ENCODE peak calls at places on chromosomes 3 and 15, in six cellular contexts. B is cardiac muscle cell, N is K562, D is colonic mucosa, S is sigmoid colon, C is vagina. Y is an unnamed sample. For H3K36me3, the result is how much of the 10 kb centered on the place peaks cover.

GRCh38 chr3:58001979-58002378 is 6.2 kb upstream of the FLNB start:
- DNase-seq in C (no peak), N (no peak), S (no peak), D (no peak), B (no peak), Y (no peak)

GRCh38 chr3:169478566-169479313 is 184.8 kb downstream of the MECOM start:
- DNase-seq in C (no peak), N (no peak), B (no peak), D (no peak), S (no peak), Y (no peak)

GRCh38 chr3:27791956-27792355 is 69.8 kb upstream of the EOMES start:
- DNase-seq in S (no peak), N (no peak), C (no peak), D (no peak), B (no peak), Y (no peak)

GRCh38 chr3:123272547-123272946 is 70.8 kb downstream of the SEC22A start:
- DNase-seq in N (no peak), S (no peak), B (no peak), D (no peak), C (no peak), Y (no peak)

GRCh38 chr3:49454898-49455681 is 15.0 kb upstream of the DAG1 start:
- DNase-seq in C (no peak), D (no peak), B (no peak), S (no peak), N (peak), Y (no peak)

GRCh38 chr15:67803996-67804843 is 21.1 kb upstream of the SKOR1 start:
- DNase-seq in D (no peak), S (no peak), B (no peak), N (peak), C (no peak), Y (no peak)

GRCh38 chr3:153001428-153001827 is 160.6 kb upstream of the RAP2B start:
- DNase-seq in B (no peak), D (no peak), N (no peak), C (no peak), S (no peak), Y (no peak)

GRCh38 chr3:37712918-37713819 is 148.5 kb upstream of the CTDSPL start:
- DNase-seq in C (no peak), N (no peak), S (no peak), D (no peak), B (peak), Y (no peak)

GRCh38 chr3:126378341-126378751 is 16.4 kb upstream of the CFAP100 start:
- DNase-seq in B (no peak), S (peak), N (no peak), D (no peak), C (no peak), Y (no peak)

GRCh38 chr3:43346990-43347749 is 60.8 kb downstream of the SNRK start:
- DNase-seq in B (no peak), N (no peak), D (no peak), S (no peak), C (no peak), Y (peak)

GRCh38 chr3:42256135-42256819 is 9.7 kb downstream of the CCK start:
- DNase-seq in S (no peak), D (no peak), C (no peak), N (no peak), B (no peak), Y (no peak)

GRCh38 chr3:129104498-129105079 is 17.0 kb downstream of the RAB43 start:
- DNase-seq in D (no peak), C (no peak), N (no peak), S (no peak), B (no peak), Y (no peak)
- H3K27ac ChIP-seq in D (no peak), C (no peak), N (no peak), S (no peak), B (no peak), Y (no peak)

GRCh38 chr3:120338517-120338916 is 10.6 kb downstream of the LRRC58 start:
- DNase-seq in B (no peak), N (no peak), D (no peak), S (no peak), C (no peak), Y (no peak)

GRCh38 chr3:120326784-120327183 is 22.4 kb downstream of the LRRC58 start:
- DNase-seq in C (no peak), N (no peak), S (no peak), D (no peak), B (no peak), Y (no peak)

GRCh38 chr3:120331071-120331470 is 18.1 kb downstream of the LRRC58 start:
- DNase-seq in S (no peak), C (no peak), D (no peak), N (no peak), B (no peak), Y (no peak)

DNA sequence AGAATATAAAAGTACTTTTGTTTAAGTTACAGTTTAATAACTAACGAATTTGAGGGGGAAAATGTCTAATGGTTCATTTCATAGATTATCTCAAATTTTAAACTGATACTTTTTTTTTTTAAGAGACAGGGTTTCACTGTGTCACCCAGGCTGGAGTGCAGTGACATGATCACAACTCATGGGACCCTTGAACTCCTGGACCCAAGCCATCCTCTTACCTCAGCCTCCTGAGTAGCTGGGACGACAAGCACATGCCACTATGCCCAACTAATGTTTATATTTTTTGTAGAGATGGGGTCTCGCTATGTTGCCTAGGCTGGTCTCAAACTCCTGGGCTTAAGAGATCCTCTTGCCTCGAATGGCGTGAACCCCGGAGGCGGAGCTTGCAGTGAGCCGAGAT is 16.5 kb downstream of the LRRC58 start:
- DNase-seq in D (no peak), B (no peak), N (no peak), S (no peak), C (no peak), Y (no peak)
- H3K36me3 ChIP-seq in D (under half), B (under half), N (half or more), S (under half), C (half or more), Y (under half)

DNA sequence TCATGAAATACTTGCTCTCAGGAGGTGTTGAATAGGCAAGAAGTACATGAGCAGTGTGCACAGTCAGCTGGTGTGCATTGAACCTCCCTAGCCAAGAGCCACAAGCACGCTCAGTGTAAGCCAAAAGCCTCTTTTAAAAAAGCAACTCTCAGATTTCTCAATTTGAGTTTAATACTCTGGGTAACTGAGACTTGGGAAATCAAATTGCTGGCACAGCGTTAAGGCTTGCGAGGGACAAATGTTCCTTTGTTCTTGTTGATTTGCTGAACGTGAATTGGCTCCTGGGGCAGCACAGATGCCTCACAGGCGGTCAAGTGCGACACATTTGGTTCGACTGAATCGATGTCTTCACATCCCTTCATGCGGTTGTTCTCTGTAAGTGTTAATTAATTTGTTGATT is at the start of gene FAM240A:
- DNase-seq in S (no peak), B (no peak), D (no peak), C (no peak), N (no peak), Y (no peak)
- H3K4me3 ChIP-seq in S (no peak), B (no peak), D (no peak), C (no peak), N (no peak), Y (no peak)

GRCh38 chr15:48855501-48856440 is 22.2 kb upstream of the EID1 start:
- DNase-seq in B (peak), N (no peak), C (no peak), D (peak), S (no peak), Y (no peak)

GRCh38 chr15:48859426-48859825 is 18.5 kb upstream of the EID1 start:
- DNase-seq in D (no peak), N (no peak), C (no peak), S (no peak), B (no peak), Y (no peak)

GRCh38 chr15:48861813-48862431 is 16.0 kb upstream of the EID1 start:
- DNase-seq in C (no peak), N (peak), B (peak), D (peak), S (no peak), Y (peak)

GRCh38 chr15:48858401-48858800 is 19.5 kb upstream of the EID1 start:
- DNase-seq in N (peak), S (no peak), D (no peak), C (no peak), B (no peak), Y (no peak)

GRCh38 chr15:48856947-48857346 is 21.0 kb upstream of the EID1 start:
- DNase-seq in B (peak), D (no peak), C (no peak), S (no peak), N (no peak), Y (no peak)
- H3K27ac ChIP-seq in B (no peak), D (no peak), C (peak), S (no peak), N (no peak), Y (no peak)

Y was measured in CD4-positive, alpha-beta memory T cell.